ENCODE peak calls at places on chromosomes 2 and 18, in four cellular contexts. B is fibroblast of lung, I is neuronal stem cell, K is uterus. U is an unnamed sample.
A peak's percentile ranks its signal among the peaks of the same experiment; 100 is the strongest.

GRCh38 chr2:27932396-27932795 is 41.9 kb downstream of the BABAM2 start:
- DNase-seq in B (peak; percentile 88), I (no peak), K (no peak), U (no peak)

GRCh38 chr2:18899725-18900124 is 310.4 kb upstream of the NT5C1B start:
- DNase-seq in I (no peak), K (no peak), B (no peak), U (no peak)

GRCh38 chr2:200127852-200128251 is 172.5 kb downstream of the MAIP1 start:
- DNase-seq in I (no peak), B (peak; percentile 22), K (no peak), U (no peak)

GRCh38 chr18:75407468-75408437 is 19.8 kb downstream of the SMIM21 start:
- DNase-seq in I (peak; percentile 75), B (peak; percentile 46), K (no peak), U (peak; percentile 15)

GRCh38 chr18:73841661-73842060 is 306.0 kb downstream of the FBXO15 start:
- DNase-seq in K (no peak), I (no peak), B (no peak), U (no peak)

GRCh38 chr18:43559507-43559906 is 282.2 kb upstream of the SYT4 start:
- DNase-seq in B (no peak), K (no peak), I (no peak), U (no peak)

GRCh38 chr2:231306791-231307440 is 88.6 kb upstream of the B3GNT7 start:
- DNase-seq in K (no peak), I (no peak), B (no peak), U (no peak)

GRCh38 chr2:181368036-181368435 is 89.2 kb upstream of the ITGA4 start:
- DNase-seq in I (no peak), K (no peak), B (no peak), U (no peak)

GRCh38 chr2:232871835-232872736 is 2.0 kb downstream of the SNORC start:
- DNase-seq in K (no peak), B (no peak), I (no peak), U (peak; percentile 50)

GRCh38 chr18:62717059-62717849 is 1.9 kb downstream of the PHLPP1 start:
- DNase-seq in K (no peak), B (peak; percentile 73), I (no peak), U (no peak)

GRCh38 chr2:47145466-47145865 is 9.6 kb downstream of the STPG4 start:
- DNase-seq in I (no peak), B (peak; percentile 17), K (no peak), U (no peak)

GRCh38 chr18:31679806-31680793 is 4.3 kb downstream of the B4GALT6 start:
- DNase-seq in I (no peak), K (no peak), B (no peak), U (no peak)

GRCh38 chr2:135709992-135710391 is 31.7 kb upstream of the UBXN4 start:
- DNase-seq in B (peak; percentile 9), I (peak; percentile 56), K (peak; percentile 45), U (peak; percentile 42)

GRCh38 chr2:18749912-18750526 is 160.7 kb upstream of the NT5C1B start:
- DNase-seq in I (peak; percentile 52), K (peak; percentile 73), B (peak; percentile 45), U (peak; percentile 77)

GRCh38 chr2:107743274-107743673 is 83.4 kb upstream of the RGPD4 start:
- DNase-seq in K (no peak), B (no peak), I (no peak), U (no peak)

GRCh38 chr18:47756364-47757016 is 174.0 kb downstream of the SMAD2 start:
- DNase-seq in I (peak; percentile 63), K (no peak), B (peak; percentile 25), U (peak; percentile 49)

GRCh38 chr2:102367331-102367971 is 11.9 kb downstream of the IL18R1 start:
- DNase-seq in B (no peak), I (no peak), K (no peak), U (no peak)

GRCh38 chr2:103363639-103364038 is 601.8 kb downstream of the TMEM182 start:
- DNase-seq in B (no peak), I (no peak), K (no peak), U (no peak)

GRCh38 chr18:76885011-76885410 is 62.7 kb downstream of the ZNF236 start:
- DNase-seq in K (no peak), B (no peak), I (no peak), U (no peak)
- H3K36me3 ChIP-seq in K (no peaks in the 10 kb centered on the region), B (peaks cover 6% of the 10 kb centered on the region), I (peaks cover 88% of the 10 kb centered on the region), U (no peaks in the 10 kb centered on the region)

DNA sequence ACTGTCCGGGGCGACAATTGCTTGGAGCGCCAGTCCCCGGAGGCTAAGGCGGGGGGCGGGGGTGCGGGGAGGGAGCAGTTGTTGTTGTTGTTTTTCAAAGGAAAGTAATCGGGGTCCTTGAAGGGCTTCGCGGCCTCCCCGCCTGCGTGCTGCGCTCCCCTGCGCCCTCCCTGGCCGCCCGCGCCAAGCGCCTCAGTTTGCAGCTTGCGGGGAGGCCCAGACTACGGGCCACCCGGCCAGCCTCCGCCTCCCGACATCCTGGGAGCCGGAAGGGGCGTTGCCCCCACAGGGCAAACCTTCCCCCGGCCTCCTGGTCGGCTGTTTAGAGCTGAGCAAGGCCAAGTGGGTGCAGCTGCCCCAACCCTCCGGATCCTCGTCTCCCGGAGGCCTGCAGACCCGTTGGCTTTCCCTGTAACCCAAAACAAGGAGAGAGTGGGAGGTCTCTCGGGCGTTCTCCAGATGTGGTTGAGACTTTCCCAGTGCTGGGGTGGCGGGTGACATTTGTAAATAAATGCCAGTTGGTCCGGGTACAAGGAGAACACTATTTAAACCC is 3.7 kb upstream of the SIX3 start:
- DNase-seq in I (peak; percentile 86), B (peak; percentile 70), K (no peak), U (peak; percentile 75)
- H3K4me3 ChIP-seq in I (peak overlapping the region; percentile 8), B (no peak overlapping the region), K (no peak overlapping the region), U (peak overlapping the region; percentile 62)

DNA sequence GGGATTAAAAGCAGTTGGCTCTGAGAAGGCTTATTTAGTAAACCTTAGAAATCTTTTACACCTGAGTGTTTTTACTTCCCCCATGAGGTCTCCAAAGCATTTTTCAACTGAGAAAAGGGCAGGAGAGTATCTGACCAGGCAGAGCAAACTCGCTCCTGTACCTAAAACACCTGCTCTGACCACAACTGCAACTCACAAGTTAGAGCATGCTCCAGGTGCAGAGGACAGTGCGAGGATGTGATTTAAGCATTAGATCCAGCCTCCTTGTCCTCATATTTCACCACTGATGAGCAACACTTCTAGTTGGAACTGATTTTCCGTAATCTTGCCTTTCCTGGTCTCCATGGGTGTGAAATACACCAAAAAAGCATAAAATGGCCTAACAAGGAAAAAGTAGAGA is 34.5 kb upstream of the TBC1D8 start:
- DNase-seq in I (no peak), K (no peak), B (no peak), U (no peak)
- H3K4me1 ChIP-seq in I (no peaks in the 10 kb centered on the region), K (no peaks in the 10 kb centered on the region), B (no peaks in the 10 kb centered on the region), U (no peaks in the 10 kb centered on the region)

DNA sequence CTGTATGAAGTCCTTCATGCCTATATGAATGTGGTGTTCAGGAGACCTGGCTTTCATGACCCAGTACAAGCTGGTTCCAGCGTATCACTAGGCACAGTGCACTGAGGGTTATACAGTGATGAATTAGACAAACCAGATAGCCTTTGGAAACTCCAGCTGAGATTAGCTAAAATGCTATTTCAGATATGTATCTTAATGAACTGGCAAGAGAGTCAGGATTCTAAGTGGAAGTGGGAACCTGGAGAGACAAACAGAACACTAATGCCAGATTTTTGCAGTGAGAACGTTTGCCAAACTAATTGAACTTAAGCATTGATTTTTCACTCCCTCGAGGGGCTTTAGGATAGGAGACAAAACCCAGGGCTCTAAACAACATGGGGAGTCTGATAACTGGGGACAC is 66.1 kb upstream of the EMILIN2 start:
- DNase-seq in K (no peak), I (no peak), B (no peak), U (no peak)
- H3K36me3 ChIP-seq in K (no peaks in the 10 kb centered on the region), I (peaks cover 96% of the 10 kb centered on the region), B (peaks cover 4% of the 10 kb centered on the region), U (peaks cover 69% of the 10 kb centered on the region)

GRCh38 chr18:13605901-13606300 is 120.5 kb downstream of the FAM210A start:
- DNase-seq in I (no peak), B (no peak), K (no peak), U (no peak)
- H3K4me3 ChIP-seq in I (no peak overlapping the region), B (no peak overlapping the region), K (no peak overlapping the region), U (no peak overlapping the region)